ENCODE peak calls at places on chromosomes 5 and 9, in four cellular contexts. One of them, this sample, is unnamed.

GRCh38 chr9:126611188-126611587 is 2.5 kb upstream of the LMX1B start:
- DNase-seq in EL: no peak
- DNase-seq in CD8-positive, alpha-beta T cell: no peak
- DNase-seq in NCI-H2029: no peak
- DNase-seq in this sample: no peak

GRCh38 chr9:114830546-114830945 is 24.7 kb upstream of the TNFSF15 start:
- DNase-seq in EL: no peak
- DNase-seq in CD8-positive, alpha-beta T cell: no peak
- DNase-seq in NCI-H2029: no peak
- DNase-seq in this sample: no peak

GRCh38 chr5:28468121-28468520 is 1429.7 kb upstream of the CDH9 start:
- DNase-seq in NCI-H2029: no peak
- DNase-seq in CD8-positive, alpha-beta T cell: no peak
- DNase-seq in EL: no peak
- DNase-seq in this sample: no peak

GRCh38 chr9:129604766-129605163 is 16.1 kb downstream of the C9orf50 start:
- DNase-seq in NCI-H2029: peak; percentile 21
- DNase-seq in CD8-positive, alpha-beta T cell: no peak
- DNase-seq in EL: no peak
- DNase-seq in this sample: no peak

GRCh38 chr9:118961857-118962256 is 407.4 kb downstream of the BRINP1 start:
- DNase-seq in CD8-positive, alpha-beta T cell: no peak
- DNase-seq in EL: peak; percentile 86
- DNase-seq in NCI-H2029: no peak
- DNase-seq in this sample: no peak

GRCh38 chr5:156920042-156920860 is 42.8 kb downstream of the TIMD4 start:
- DNase-seq in EL: no peak
- DNase-seq in CD8-positive, alpha-beta T cell: no peak
- DNase-seq in NCI-H2029: no peak
- DNase-seq in this sample: no peak

GRCh38 chr5:88690619-88691560 is 192.1 kb downstream of the MEF2C start:
- DNase-seq in NCI-H2029: peak; percentile 58
- DNase-seq in EL: peak; percentile 51
- DNase-seq in CD8-positive, alpha-beta T cell: peak; percentile 47
- DNase-seq in this sample: peak; percentile 44

GRCh38 chr9:70921126-70921525 is 200.3 kb downstream of the TRPM3 start:
- DNase-seq in NCI-H2029: no peak
- DNase-seq in EL: peak; percentile 72
- DNase-seq in CD8-positive, alpha-beta T cell: no peak
- DNase-seq in this sample: no peak

GRCh38 chr5:39185761-39186160 is 33.6 kb downstream of the FYB1 start:
- DNase-seq in EL: no peak
- DNase-seq in NCI-H2029: no peak
- DNase-seq in CD8-positive, alpha-beta T cell: no peak
- DNase-seq in this sample: no peak

GRCh38 chr9:78826521-78826920 is 529.6 kb downstream of the PSAT1 start:
- DNase-seq in EL: no peak
- DNase-seq in CD8-positive, alpha-beta T cell: no peak
- DNase-seq in NCI-H2029: no peak
- DNase-seq in this sample: no peak

GRCh38 chr5:59428391-59428790 is 465.1 kb downstream of the PDE4D start:
- DNase-seq in EL: no peak
- DNase-seq in CD8-positive, alpha-beta T cell: no peak
- DNase-seq in NCI-H2029: no peak
- DNase-seq in this sample: no peak

GRCh38 chr9:116953271-116953670 is 266.2 kb downstream of the TRIM32 start:
- DNase-seq in CD8-positive, alpha-beta T cell: no peak
- DNase-seq in EL: no peak
- DNase-seq in NCI-H2029: no peak
- DNase-seq in this sample: no peak

GRCh38 chr9:38196721-38197120 is 127.7 kb upstream of the SHB start:
- DNase-seq in EL: peak; percentile 17
- DNase-seq in NCI-H2029: no peak
- DNase-seq in CD8-positive, alpha-beta T cell: no peak
- DNase-seq in this sample: no peak

GRCh38 chr9:100428871-100429654 is 2.1 kb downstream of the MSANTD3 start:
- DNase-seq in NCI-H2029: no peak
- DNase-seq in CD8-positive, alpha-beta T cell: no peak
- DNase-seq in EL: peak; percentile 99
- DNase-seq in this sample: no peak

GRCh38 chr5:37212096-37212495 is 37.1 kb downstream of the CPLANE1 start:
- DNase-seq in EL: no peak
- DNase-seq in CD8-positive, alpha-beta T cell: no peak
- DNase-seq in NCI-H2029: no peak
- DNase-seq in this sample: no peak